ENCODE peak calls at places on chromosome 7, in four cellular contexts. Y, S, U and Q are unnamed samples.

GRCh38 chr7:39613577-39613976 is 9.8 kb upstream of the RALA start:
- DNase-seq in S (no peak), U (no peak), Y (no peak), Q (peak)

GRCh38 chr7:48781783-48782182 is 142.6 kb upstream of the CDC14C start:
- DNase-seq in Y (no peak), S (no peak), U (no peak), Q (no peak)

GRCh38 chr7:142568430-142569097 is 180.7 kb upstream of the PRSS1 start:
- DNase-seq in S (no peak), U (no peak), Y (no peak), Q (no peak)

GRCh38 chr7:35524112-35524804 is 170.7 kb downstream of the HERPUD2 start:
- DNase-seq in U (no peak), S (no peak), Y (no peak), Q (no peak)

GRCh38 chr7:47379629-47380324 is 202.1 kb downstream of the TNS3 start:
- DNase-seq in Y (no peak), U (no peak), S (no peak), Q (peak)

GRCh38 chr7:46741924-46742607 is 821.0 kb upstream of the IGFBP3 start:
- DNase-seq in Y (no peak), S (no peak), U (no peak), Q (peak)

GRCh38 chr7:111513566-111513965 is 48.7 kb downstream of the IMMP2L start:
- DNase-seq in Y (no peak), U (no peak), S (no peak), Q (no peak)

GRCh38 chr7:90216080-90216674 is 4.6 kb downstream of the STEAP2 start:
- DNase-seq in S (no peak), Y (no peak), U (no peak), Q (no peak)

GRCh38 chr7:15607541-15608210 is 45.9 kb upstream of the AGMO start:
- DNase-seq in S (no peak), Y (no peak), U (no peak), Q (no peak)

GRCh38 chr7:111364413-111364812 is 197.9 kb downstream of the IMMP2L start:
- DNase-seq in S (no peak), Y (no peak), U (no peak), Q (no peak)

GRCh38 chr7:33091111-33091531 is 18.1 kb downstream of the RP9 start:
- DNase-seq in Y (no peak), U (no peak), S (no peak), Q (no peak)

GRCh38 chr7:107045980-107046379 is 1.5 kb downstream of the PRKAR2B start:
- DNase-seq in Y (no peak), S (peak), U (no peak), Q (no peak)

GRCh38 chr7:111424768-111425167 is 137.5 kb downstream of the IMMP2L start:
- DNase-seq in S (no peak), U (no peak), Y (peak), Q (no peak)

GRCh38 chr7:47576031-47576908 is 5.6 kb downstream of the TNS3 start:
- DNase-seq in Y (peak), U (no peak), S (no peak), Q (peak)

GRCh38 chr7:121313793-121314676 is 14.8 kb upstream of the WNT16 start:
- DNase-seq in U (peak), Y (no peak), S (no peak), Q (no peak)

GRCh38 chr7:17297243-17297642 is 1.2 kb upstream of the AHR start:
- DNase-seq in U (no peak), Y (no peak), S (no peak), Q (no peak)

GRCh38 chr7:30027065-30027456 is 559 bp upstream of the FKBP14 start:
- DNase-seq in Y (peak), S (peak), U (peak), Q (peak)

GRCh38 chr7:99422091-99422624 is 13.4 kb downstream of the BUD31 start:
- DNase-seq in Y (no peak), U (no peak), S (peak), Q (peak)

GRCh38 chr7:102270176-102270887 is 16.3 kb upstream of the SH2B2 start:
- DNase-seq in S (no peak), U (no peak), Y (no peak), Q (peak)

GRCh38 chr7:100678291-100678984 is 4.9 kb downstream of the GNB2 start:
- DNase-seq in S (no peak), Y (no peak), U (no peak), Q (peak)

GRCh38 chr7:2138146-2138765 is 94.5 kb downstream of the MAD1L1 start:
- DNase-seq in S (no peak), U (peak), Y (no peak), Q (peak)

GRCh38 chr7:105766421-105767191 is 109.8 kb downstream of the ATXN7L1 start:
- DNase-seq in S (no peak), U (no peak), Y (no peak), Q (no peak)

GRCh38 chr7:16064316-16064715 is 357.0 kb downstream of the CRPPA start:
- DNase-seq in U (no peak), Y (no peak), S (no peak), Q (no peak)

GRCh38 chr7:82810558-82811259 is 352.0 kb downstream of the PCLO start:
- DNase-seq in Y (peak), U (no peak), S (peak), Q (peak)
- TF ChIP-seq MXI1 in Y (no peak), U (no peak), S (no peak), Q (no peak)

GRCh38 chr7:999921-1000593 is 17.1 kb downstream of the CYP2W1 start:
- DNase-seq in S (no peak), Y (no peak), U (peak), Q (no peak)

GRCh38 chr7:1007901-1008300 is 24.9 kb downstream of the CYP2W1 start:
- DNase-seq in S (no peak), U (no peak), Y (no peak), Q (no peak)

GRCh38 chr7:1000594-1000935 is 17.6 kb downstream of the CYP2W1 start:
- DNase-seq in Y (no peak), U (no peak), S (no peak), Q (no peak)

GRCh38 chr7:1005303-1005702 is 22.3 kb downstream of the CYP2W1 start:
- DNase-seq in S (no peak), Y (no peak), U (no peak), Q (no peak)

DNA sequence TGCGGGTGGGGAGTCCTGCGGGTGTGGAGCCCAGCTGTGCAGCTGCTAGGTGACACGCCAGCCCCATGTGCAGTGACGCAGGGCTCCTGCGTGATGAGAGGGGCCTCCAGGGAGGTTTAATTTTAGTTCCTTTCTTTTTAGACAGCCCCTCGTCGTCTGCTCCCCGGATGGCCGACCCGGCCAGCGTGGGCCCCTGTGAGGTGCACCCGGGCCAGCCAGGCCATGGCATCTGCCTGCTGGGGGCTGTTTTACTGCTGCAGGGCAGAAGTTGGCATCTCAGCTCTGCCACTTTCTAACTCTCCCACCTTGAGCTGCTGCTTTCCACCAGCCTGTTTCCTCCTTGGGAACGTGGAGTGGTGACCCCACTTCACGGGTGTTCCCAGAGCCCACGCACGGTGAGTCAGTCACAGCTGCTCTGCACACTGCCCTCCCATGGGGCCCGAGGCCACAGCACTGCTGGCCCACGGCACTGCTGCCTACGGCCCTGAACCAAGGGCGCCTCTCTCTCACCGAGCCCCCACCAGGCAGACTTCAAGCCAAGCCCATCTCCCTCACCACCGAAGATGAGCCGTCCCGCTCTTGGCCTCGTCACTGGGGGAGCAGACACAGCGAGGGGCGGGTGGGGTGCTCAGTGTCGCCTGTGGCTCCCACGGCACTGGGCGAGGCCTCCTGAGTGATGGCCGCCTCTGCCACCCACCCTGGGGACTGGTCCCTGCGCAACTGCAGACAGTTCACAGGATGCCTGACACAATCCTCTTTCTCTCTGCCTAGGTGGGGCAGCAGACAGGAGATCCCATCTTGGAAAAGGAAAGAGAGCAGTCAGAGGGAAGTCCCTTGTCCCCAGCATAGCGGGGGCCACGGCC is 21.3 kb downstream of the CYP2W1 start:
- DNase-seq in U (no peak), S (no peak), Y (no peak), Q (no peak)
- TF ChIP-seq GABPA in U (no peak), S (no peak), Y (no peak), Q (no peak)

GRCh38 chr7:27774717-27775328 is 34.9 kb downstream of the TAX1BP1 start:
- DNase-seq in Y (peak), S (peak), U (no peak), Q (peak)

GRCh38 chr7:27765856-27766255 is 25.9 kb downstream of the TAX1BP1 start:
- DNase-seq in S (no peak), U (no peak), Y (no peak), Q (no peak)

GRCh38 chr7:27775772-27776171 is 35.8 kb downstream of the TAX1BP1 start:
- DNase-seq in U (no peak), Y (no peak), S (no peak), Q (no peak)

GRCh38 chr7:27767374-27767773 is 27.4 kb downstream of the TAX1BP1 start:
- DNase-seq in Y (no peak), S (no peak), U (no peak), Q (no peak)

DNA sequence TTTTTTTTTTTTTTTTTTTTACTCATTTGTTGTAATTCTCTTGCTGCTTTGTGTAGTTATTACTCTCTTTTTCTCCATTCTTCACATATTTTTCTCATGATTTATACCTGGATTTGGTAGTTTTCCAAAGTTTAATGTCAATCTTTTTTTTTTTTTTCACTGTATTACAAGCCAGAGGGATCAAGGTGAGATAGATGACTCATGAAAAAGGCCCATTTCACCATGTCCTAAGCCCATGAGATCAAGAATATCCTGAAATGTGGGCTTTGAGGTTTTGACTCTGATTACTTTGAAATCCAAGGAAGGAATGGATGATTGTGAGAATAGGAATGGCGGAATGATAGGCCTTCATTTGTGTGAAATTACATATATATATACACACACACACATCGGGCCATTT is 31.1 kb downstream of the TAX1BP1 start:
- DNase-seq in S (no peak), Y (no peak), U (no peak), Q (no peak)
- TF ChIP-seq EP300 in S (no peak), Y (no peak), U (no peak), Q (no peak)

GRCh38 chr7:19248681-19249080 is 103.5 kb upstream of the FERD3L start:
- DNase-seq in U (no peak), Y (no peak), S (no peak), Q (no peak)
- TF ChIP-seq MXI1 in U (no peak), Y (no peak), S (no peak), Q (no peak)

GRCh38 chr7:116259156-116259555 is 48.8 kb downstream of the TES start:
- DNase-seq in Y (no peak), U (no peak), S (no peak), Q (no peak)

GRCh38 chr7:116261904-116262303 is 51.6 kb downstream of the TES start:
- DNase-seq in U (no peak), Y (no peak), S (no peak), Q (no peak)

GRCh38 chr7:116257156-116257555 is 46.8 kb downstream of the TES start:
- DNase-seq in U (no peak), S (no peak), Y (no peak), Q (no peak)

GRCh38 chr7:116259821-116260440 is 49.6 kb downstream of the TES start:
- DNase-seq in U (no peak), S (no peak), Y (no peak), Q (no peak)

GRCh38 chr7:116258734-116259133 is 48.4 kb downstream of the TES start:
- DNase-seq in S (peak), U (peak), Y (peak), Q (peak)
- TF ChIP-seq GABPA in S (no peak), U (no peak), Y (no peak), Q (no peak)

DNA sequence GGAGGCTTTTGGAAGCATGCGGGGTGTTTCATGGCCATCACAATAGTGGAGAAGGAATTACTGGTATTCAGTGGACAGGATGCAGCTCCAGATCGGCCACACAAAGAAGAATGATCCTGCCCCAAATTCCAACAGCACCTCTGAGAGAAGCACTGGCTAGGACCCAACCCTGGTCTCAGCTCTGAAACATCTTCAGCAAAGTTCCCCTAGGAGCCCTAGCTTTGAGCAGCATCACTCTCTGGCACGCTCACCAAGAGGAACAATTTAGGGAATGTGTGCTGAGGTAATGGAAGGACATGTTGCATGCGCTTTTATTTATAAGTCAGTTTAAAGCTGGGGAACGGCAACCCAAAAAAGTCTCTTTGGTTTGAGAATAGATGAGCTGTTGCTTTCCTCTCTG is 5.5 kb upstream of the OPN1SW start:
- DNase-seq in U (no peak), S (no peak), Y (no peak), Q (no peak)
- TF ChIP-seq EP300 in U (no peak), S (no peak), Y (no peak), Q (no peak)

DNA sequence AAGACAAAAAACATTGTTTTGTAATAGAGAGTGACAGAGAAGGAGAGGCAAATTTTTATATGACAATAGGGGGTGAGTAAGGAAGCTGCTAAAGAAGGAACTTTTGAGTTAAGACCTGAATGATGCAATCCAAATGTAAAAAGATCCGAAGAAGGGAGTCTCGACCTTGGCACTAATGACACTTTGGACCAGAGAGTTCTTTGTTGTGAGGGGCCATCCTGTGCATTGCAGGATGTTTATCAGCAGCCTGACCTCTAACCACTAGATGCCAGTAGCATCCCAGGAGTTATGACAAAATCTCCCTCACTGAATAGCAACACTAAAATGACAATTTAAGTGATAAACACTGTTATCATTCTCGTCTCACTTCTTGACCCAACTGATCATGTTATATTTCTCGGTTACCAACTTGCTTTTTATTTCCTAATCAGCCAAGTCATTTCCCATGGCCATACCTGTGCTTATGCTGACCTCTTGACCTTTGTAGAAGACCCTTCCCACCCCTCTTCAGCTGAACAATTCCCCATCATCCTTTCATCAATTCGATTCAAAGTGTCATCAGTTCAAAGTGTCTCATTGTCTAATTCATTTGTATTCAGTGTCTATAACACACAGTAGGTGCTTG is 30.0 kb downstream of the DGKI start:
- DNase-seq in S (no peak), Y (peak), U (no peak), Q (no peak)
- TF ChIP-seq MXI1 in S (no peak), Y (no peak), U (no peak), Q (no peak)

GRCh38 chr7:73768661-73769480 is 1.2 kb downstream of the CLDN3 start:
- DNase-seq in U (no peak), Y (no peak), S (no peak), Q (no peak)
- TF ChIP-seq GABPA in U (no peak), Y (no peak), S (no peak), Q (no peak)